ENCODE peak calls at places on chromosome 11, in six cellular contexts. Y is neural progenitor cell; V is CD8-positive, alpha-beta T cell; X is lower leg skin; T is AG04449; M is fibroblast of lung. K is an unnamed sample.

GRCh38 chr11:30445056-30445455 is 122.2 kb downstream of the ARL14EP start:
- DNase-seq in V (no peak), Y (peak; percentile 78), X (no peak), T (no peak), M (no peak), K (no peak)

GRCh38 chr11:116787786-116788486 is at the start of gene ZPR1:
- DNase-seq in T (no peak), V (peak; percentile 88), M (peak; percentile 74), X (peak; percentile 76), Y (peak; percentile 73), K (no peak)

GRCh38 chr11:83063073-83063754 is 8.5 kb downstream of the RAB30 start:
- DNase-seq in V (no peak), T (peak; percentile 40), X (no peak), M (peak; percentile 83), Y (no peak), K (no peak)

GRCh38 chr11:75420224-75421034 is 12.6 kb downstream of the KLHL35 start:
- DNase-seq in T (no peak), M (no peak), Y (no peak), V (no peak), X (no peak), K (no peak)

GRCh38 chr11:63445720-63446119 is 45.2 kb downstream of the PLAAT5 start:
- DNase-seq in Y (no peak), V (no peak), T (no peak), X (no peak), M (peak; percentile 55), K (no peak)

GRCh38 chr11:61697093-61697492 is 16.9 kb downstream of the DAGLA start:
- DNase-seq in Y (no peak), M (no peak), T (no peak), V (no peak), X (no peak), K (no peak)

GRCh38 chr11:34988294-34989255 is 72.2 kb downstream of the PDHX start:
- DNase-seq in X (no peak), M (peak; percentile 88), Y (no peak), T (no peak), V (no peak), K (no peak)

GRCh38 chr11:117700551-117700950 is 96.5 kb downstream of the DSCAML1 start:
- DNase-seq in M (no peak), T (no peak), X (no peak), V (no peak), Y (no peak), K (no peak)

GRCh38 chr11:2516276-2517015 is 71.6 kb downstream of the KCNQ1 start:
- DNase-seq in T (no peak), Y (peak; percentile 1), M (no peak), X (no peak), V (peak; percentile 6), K (no peak)

GRCh38 chr11:69531071-69531716 is 49.7 kb downstream of the LINC01488 start:
- DNase-seq in T (no peak), Y (no peak), V (no peak), X (no peak), M (no peak), K (no peak)

GRCh38 chr11:116930177-116930576 is 92.8 kb upstream of the APOA1 start:
- DNase-seq in X (no peak), V (peak; percentile 57), T (no peak), Y (no peak), M (peak; percentile 48), K (no peak)

GRCh38 chr11:84234462-84235202 is 948.5 kb upstream of the CCDC90B start:
- DNase-seq in T (no peak), X (no peak), Y (peak; percentile 49), M (no peak), V (no peak), K (no peak)

GRCh38 chr11:75583710-75584658 is 21.9 kb downstream of the SERPINH1 start:
- DNase-seq in X (peak; percentile 29), V (no peak), Y (peak; percentile 86), M (peak; percentile 87), T (no peak), K (no peak)

GRCh38 chr11:101867951-101868350 is 46.9 kb upstream of the CEP126 start:
- DNase-seq in M (peak; percentile 83), T (no peak), V (no peak), Y (no peak), X (no peak), K (no peak)

GRCh38 chr11:125053167-125053566 is 9.9 kb upstream of the SLC37A2 start:
- DNase-seq in T (no peak), V (no peak), M (no peak), Y (no peak), X (no peak), K (no peak)

GRCh38 chr11:128707671-128708070 is 13.8 kb downstream of the FLI1 start:
- DNase-seq in T (no peak), V (no peak), Y (no peak), M (peak; percentile 70), X (no peak), K (no peak)

GRCh38 chr11:2539761-2540520 is 95.1 kb downstream of the KCNQ1 start:
- DNase-seq in M (no peak), V (no peak), Y (peak; percentile 39), X (no peak), T (no peak), K (no peak)

GRCh38 chr11:80146231-80146630 is 705.4 kb upstream of the TENM4 start:
- DNase-seq in X (no peak), T (no peak), V (no peak), Y (no peak), M (peak; percentile 32), K (no peak)

GRCh38 chr11:47466201-47466600 is 17.3 kb upstream of the RAPSN start:
- DNase-seq in Y (no peak), V (no peak), T (no peak), M (peak; percentile 39), X (no peak), K (no peak)

GRCh38 chr11:47466701-47467250 is 17.8 kb upstream of the RAPSN start:
- DNase-seq in V (no peak), T (no peak), M (peak; percentile 35), Y (peak; percentile 41), X (no peak), K (no peak)

GRCh38 chr11:47469411-47470179 is 20.7 kb upstream of the RAPSN start:
- DNase-seq in X (no peak), Y (no peak), M (no peak), V (no peak), T (no peak), K (no peak)

GRCh38 chr11:47468598-47469214 is 19.8 kb upstream of the RAPSN start:
- DNase-seq in T (no peak), M (peak; percentile 18), X (no peak), Y (no peak), V (no peak), K (no peak)

GRCh38 chr11:47467372-47467771 is 18.4 kb upstream of the RAPSN start:
- DNase-seq in Y (no peak), T (no peak), V (no peak), M (no peak), X (no peak), K (no peak)
- H3K4me3 ChIP-seq in Y (no peak overlapping the region), T (no peak overlapping the region), V (no peak overlapping the region), M (no peak overlapping the region), X (no peak overlapping the region), K (no peak overlapping the region)

GRCh38 chr11:812390-812789 is 2.6 kb downstream of the RPLP2 start:
- DNase-seq in Y (no peak), T (no peak), V (no peak), M (no peak), X (no peak), K (no peak)

GRCh38 chr11:813440-814096 is 3.8 kb downstream of the RPLP2 start:
- DNase-seq in T (no peak), Y (no peak), X (no peak), V (no peak), M (no peak), K (no peak)

GRCh38 chr11:813037-813436 is 3.3 kb downstream of the RPLP2 start:
- DNase-seq in X (no peak), V (no peak), M (no peak), T (no peak), Y (no peak), K (no peak)

GRCh38 chr11:810040-810567 is 337 bp downstream of the RPLP2 start:
- DNase-seq in M (no peak), Y (no peak), V (no peak), X (no peak), T (no peak), K (no peak)

DNA sequence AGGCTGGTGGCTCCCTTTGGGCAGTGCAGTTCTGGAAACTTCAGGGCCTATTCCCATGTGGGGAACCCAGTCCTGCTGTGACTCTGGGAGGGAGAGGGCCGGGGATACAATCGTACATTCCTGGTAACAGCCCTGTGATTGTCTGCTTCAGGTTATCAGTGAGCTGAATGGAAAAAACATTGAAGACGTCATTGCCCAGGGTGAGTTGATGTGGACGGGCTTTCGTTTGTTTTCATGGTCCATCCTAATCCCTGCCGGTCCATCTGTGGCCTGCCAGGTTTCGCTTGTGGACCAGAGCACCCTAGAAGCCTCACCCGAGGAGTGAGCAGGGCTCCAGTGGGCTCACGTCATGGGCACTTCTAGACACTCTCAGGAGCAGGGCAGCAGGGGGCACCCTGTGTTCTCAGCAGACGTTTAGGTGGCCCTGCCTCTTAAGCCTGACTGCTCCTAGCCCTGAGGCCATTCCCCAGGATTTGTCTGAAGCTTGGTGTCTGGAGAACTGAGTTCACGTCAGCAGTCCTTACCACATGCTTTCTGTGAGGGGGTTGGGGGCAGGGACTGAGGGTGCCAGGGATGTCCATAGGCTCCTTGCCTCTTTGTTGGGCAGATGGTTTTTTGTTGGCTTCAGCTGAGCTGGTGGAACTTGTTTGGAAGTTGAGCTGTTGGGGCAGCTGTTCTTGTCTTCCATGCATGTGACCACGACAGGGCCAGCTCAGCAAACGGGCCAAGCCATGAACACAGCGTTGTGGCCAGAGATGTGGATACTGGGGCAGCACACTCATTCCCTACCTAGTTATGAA is 1.9 kb downstream of the RPLP2 start:
- DNase-seq in V (no peak), T (no peak), X (no peak), M (no peak), Y (no peak), K (no peak)
- TF ChIP-seq CTCF in V (no peak), T (no peak), X (no peak), M (no peak), Y (no peak), K (no peak)

GRCh38 chr11:130428692-130429681 is 578 bp upstream of the ADAMTS8 start:
- DNase-seq in X (no peak), V (no peak), T (no peak), M (no peak), Y (peak; percentile 25), K (no peak)
- H3K4me3 ChIP-seq in X (no peak overlapping the region), V (no peak overlapping the region), T (peak overlapping the region; percentile 29), M (peak overlapping the region; percentile 16), Y (peak overlapping the region; percentile 62), K (no peak overlapping the region)

GRCh38 chr11:59144579-59145345 is 2.1 kb downstream of the FAM111A start:
- DNase-seq in X (peak; percentile 83), M (peak; percentile 79), Y (peak; percentile 86), T (no peak), V (peak; percentile 66), K (peak; percentile 47)
- TF ChIP-seq CTCF in X (no peak), M (no peak), Y (peak; percentile 36), T (peak; percentile 7), V (no peak), K (peak; percentile 10)

GRCh38 chr11:47258317-47258902 is 614 bp downstream of the NR1H3 start:
- DNase-seq in Y (no peak), T (no peak), V (no peak), X (no peak), M (no peak), K (no peak)
- H3K4me3 ChIP-seq in Y (peak overlapping the region; percentile 24), T (no peak overlapping the region), V (no peak overlapping the region), X (no peak overlapping the region), M (peak overlapping the region; percentile 12), K (peak overlapping the region; percentile 35)

DNA sequence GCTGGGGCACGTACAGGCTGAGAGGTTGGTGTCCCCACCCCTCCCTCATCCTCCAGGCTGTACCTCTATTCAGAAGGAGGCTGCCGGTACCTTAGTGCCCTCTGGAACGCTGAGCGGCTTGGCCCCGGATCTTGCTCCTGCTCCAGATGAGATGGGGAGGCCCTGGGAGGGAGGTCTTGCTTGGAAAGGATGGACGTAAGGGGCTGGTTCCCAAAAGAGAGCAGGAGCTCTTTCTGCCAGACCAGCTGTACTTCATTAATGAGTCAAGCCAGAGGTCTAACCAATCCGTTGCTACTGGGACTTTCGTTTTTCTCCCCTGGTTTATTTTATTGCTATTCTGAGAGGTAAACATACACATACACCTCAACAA is 213.0 kb upstream of the CADM1 start:
- DNase-seq in V (no peak), M (peak; percentile 30), Y (no peak), X (no peak), T (no peak), K (no peak)
- TF ChIP-seq CTCF in V (no peak), M (no peak), Y (no peak), X (no peak), T (no peak), K (no peak)